ENCODE peak calls at places on chromosomes 1 and 21, in eight cellular contexts. Y, G, F, H, D, U, T and B are unnamed samples.
A peak's percentile ranks its signal among the peaks of the same experiment; 100 is the strongest.

GRCh38 chr1:245807954-245808719 is 653.4 kb downstream of the KIF26B start:
- DNase-seq in Y (peak; percentile 87), G (no peak), F (no peak), H (no peak), D (no peak), U (no peak), T (no peak), B (no peak)

GRCh38 chr1:81915937-81916336 is 115.2 kb downstream of the ADGRL2 start:
- DNase-seq in Y (no peak), G (no peak), F (no peak), H (no peak), D (no peak), U (no peak), T (no peak), B (no peak)

GRCh38 chr1:79161077-79161476 is 154.5 kb upstream of the ADGRL4 start:
- DNase-seq in Y (no peak), G (no peak), F (no peak), H (no peak), D (peak; percentile 79), U (no peak), T (no peak), B (no peak)

GRCh38 chr1:94425821-94426484 is 7.8 kb downstream of the ABCD3 start:
- DNase-seq in Y (no peak), G (no peak), F (no peak), H (no peak), D (no peak), U (no peak), T (no peak), B (no peak)

GRCh38 chr1:36769886-36770830 is 264.2 kb downstream of the GRIK3 start:
- DNase-seq in Y (peak; percentile 20), G (no peak), F (no peak), H (no peak), D (no peak), U (no peak), T (no peak), B (no peak)

GRCh38 chr1:71184410-71184809 is 103.6 kb upstream of the ZRANB2 start:
- DNase-seq in Y (no peak), G (no peak), F (no peak), H (no peak), D (no peak), U (no peak), T (no peak), B (no peak)

GRCh38 chr1:70847013-70847412 is 200.6 kb downstream of the PTGER3 start:
- DNase-seq in Y (no peak), G (peak; percentile 9), F (no peak), H (no peak), D (no peak), U (no peak), T (no peak), B (no peak)

GRCh38 chr1:220347654-220348175 is 75.5 kb upstream of the RAB3GAP2 start:
- DNase-seq in Y (no peak), G (no peak), F (no peak), H (no peak), D (no peak), U (no peak), T (no peak), B (no peak)

GRCh38 chr21:45096216-45096615 is 21.8 kb downstream of the ADARB1 start:
- DNase-seq in Y (no peak), G (no peak), F (no peak), H (no peak), D (no peak), U (no peak), T (no peak), B (no peak)

GRCh38 chr1:23436520-23437354 is 12.2 kb upstream of the TCEA3 start:
- DNase-seq in Y (peak; percentile 87), G (peak; percentile 86), F (peak; percentile 38), H (no peak), D (no peak), U (no peak), T (peak; percentile 35), B (peak; percentile 11)

GRCh38 chr1:47181955-47182680 is 7.7 kb downstream of the PDZK1IP1 start:
- DNase-seq in Y (no peak), G (no peak), F (no peak), H (no peak), D (peak; percentile 33), U (no peak), T (no peak), B (no peak)

GRCh38 chr21:21714396-21714795 is 716.2 kb downstream of the NCAM2 start:
- DNase-seq in Y (no peak), G (no peak), F (no peak), H (no peak), D (peak; percentile 82), U (no peak), T (no peak), B (no peak)

GRCh38 chr21:38506606-38507331 is 8.5 kb upstream of the ERG start:
- DNase-seq in Y (no peak), G (peak; percentile 79), F (no peak), H (no peak), D (no peak), U (no peak), T (no peak), B (no peak)

GRCh38 chr1:205243355-205244191 is 15.8 kb downstream of the TMCC2 start:
- DNase-seq in Y (peak; percentile 44), G (no peak), F (no peak), H (no peak), D (no peak), U (no peak), T (no peak), B (no peak)

GRCh38 chr1:235056937-235057336 is 71.7 kb downstream of the TOMM20 start:
- DNase-seq in Y (no peak), G (no peak), F (no peak), H (no peak), D (no peak), U (no peak), T (no peak), B (no peak)

GRCh38 chr1:167137285-167138192 is 43.7 kb downstream of the STYXL2 start:
- DNase-seq in Y (no peak), G (no peak), F (no peak), H (no peak), D (no peak), U (no peak), T (no peak), B (no peak)

GRCh38 chr1:211133393-211133840 is 531 bp downstream of the KCNH1 start:
- DNase-seq in Y (no peak), G (no peak), F (no peak), H (no peak), D (no peak), U (no peak), T (no peak), B (no peak)

GRCh38 chr1:92488416-92488815 is 1.7 kb upstream of the GFI1 start:
- DNase-seq in Y (no peak), G (no peak), F (no peak), H (no peak), D (no peak), U (no peak), T (no peak), B (no peak)

GRCh38 chr1:24586970-24587820 is 31.3 kb downstream of the NCMAP start:
- DNase-seq in Y (no peak), G (no peak), F (peak; percentile 28), H (no peak), D (peak; percentile 63), U (peak; percentile 10), T (peak; percentile 33), B (peak; percentile 74)

GRCh38 chr1:105608713-105609112 is 1447.8 kb upstream of the PRMT6 start:
- DNase-seq in Y (no peak), G (no peak), F (no peak), H (no peak), D (no peak), U (no peak), T (no peak), B (no peak)

GRCh38 chr1:158017800-158018595 is 24.6 kb downstream of the KIRREL1 start:
- DNase-seq in Y (no peak), G (no peak), F (no peak), H (no peak), D (no peak), U (no peak), T (no peak), B (no peak)

GRCh38 chr1:221557024-221557423 is 184.9 kb downstream of the DUSP10 start:
- DNase-seq in Y (no peak), G (no peak), F (no peak), H (no peak), D (no peak), U (no peak), T (no peak), B (no peak)

GRCh38 chr21:14616303-14617039 is 70.4 kb upstream of the SAMSN1 start:
- DNase-seq in Y (no peak), G (no peak), F (no peak), H (no peak), D (no peak), U (no peak), T (no peak), B (no peak)

GRCh38 chr1:244336232-244336899 is 115.3 kb downstream of the ADSS2 start:
- DNase-seq in Y (peak; percentile 77), G (no peak), F (no peak), H (no peak), D (no peak), U (no peak), T (no peak), B (no peak)
- H3K27ac ChIP-seq in Y (peak overlapping the region; percentile 49), G (peak overlapping the region; percentile 16), F (no peak overlapping the region), H (no peak overlapping the region), D (no peak overlapping the region), U (no peak overlapping the region), T (no peak overlapping the region), B (no peak overlapping the region)

GRCh38 chr1:108947871-108948525 is 15.3 kb downstream of the CLCC1 start:
- DNase-seq in Y (no peak), G (no peak), F (no peak), H (no peak), D (no peak), U (no peak), T (no peak), B (no peak)
- H3K4me3 ChIP-seq in Y (no peak overlapping the region), G (no peak overlapping the region), F (no peak overlapping the region), H (no peak overlapping the region), D (no peak overlapping the region), U (no peak overlapping the region), T (no peak overlapping the region), B (no peak overlapping the region)

DNA sequence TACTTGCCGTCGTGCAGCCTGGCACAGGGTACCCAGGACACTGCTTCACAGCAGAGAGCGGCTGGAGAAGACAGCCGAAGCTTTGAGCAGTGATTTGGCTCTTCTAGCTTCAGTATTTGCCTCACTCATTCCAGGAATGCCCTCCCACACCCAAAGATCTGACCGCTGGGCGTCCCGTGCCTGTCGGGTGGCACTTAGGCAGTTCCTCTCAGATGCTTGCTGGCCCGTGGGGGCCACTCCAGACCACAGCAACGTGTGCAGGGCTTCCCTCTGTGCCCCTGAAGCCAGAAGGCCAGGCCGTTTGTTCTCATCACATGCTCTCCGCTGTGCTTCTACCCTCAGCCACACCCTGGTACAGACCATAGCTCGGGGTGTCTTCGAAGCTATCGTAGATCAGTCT is 17.0 kb downstream of the RRP1B start:
- DNase-seq in Y (no peak), G (no peak), F (no peak), H (no peak), D (no peak), U (no peak), T (no peak), B (no peak)
- H3K27ac ChIP-seq in Y (no peak overlapping the region), G (no peak overlapping the region), F (no peak overlapping the region), H (no peak overlapping the region), D (no peak overlapping the region), U (no peak overlapping the region), T (no peak overlapping the region), B (no peak overlapping the region)

DNA sequence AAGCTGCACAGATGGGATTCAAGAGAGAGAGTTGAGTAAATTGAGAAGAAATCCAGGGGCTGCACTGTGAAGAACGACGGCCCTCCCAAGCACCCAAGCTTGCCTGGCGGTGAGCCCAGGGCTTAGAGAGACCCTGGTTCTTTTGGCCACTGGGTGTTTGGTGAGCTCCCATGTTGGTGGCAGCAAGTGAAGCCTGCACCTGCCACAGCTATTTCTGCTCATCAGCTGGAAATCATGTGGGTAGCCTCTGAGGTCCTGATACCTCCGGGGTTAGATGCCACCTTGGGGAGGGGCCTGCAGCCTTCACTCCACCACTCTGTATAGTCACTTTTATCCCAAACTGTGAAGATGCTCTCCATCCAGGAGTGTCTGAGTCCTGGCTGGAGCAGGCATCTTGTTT is 6.1 kb upstream of the BTG2 start:
- DNase-seq in Y (peak; percentile 38), G (no peak), F (no peak), H (no peak), D (no peak), U (no peak), T (no peak), B (no peak)
- H3K4me3 ChIP-seq in Y (no peak overlapping the region), G (no peak overlapping the region), F (no peak overlapping the region), H (no peak overlapping the region), D (no peak overlapping the region), U (no peak overlapping the region), T (no peak overlapping the region), B (no peak overlapping the region)